ENCODE peak calls at places on chromosomes 2 and 18, in seven cellular contexts. V, S, Z, Y, O, H and X are unnamed samples.

GRCh38 chr2:235841863-235842262 is 326.3 kb downstream of the GBX2 start:
- DNase-seq in V (no peak), S (no peak), Z (no peak), Y (no peak), O (no peak), H (no peak), X (no peak)

GRCh38 chr2:48424866-48425265 is 105.1 kb upstream of the STON1 start:
- DNase-seq in V (no peak), S (no peak), Z (no peak), Y (no peak), O (no peak), H (no peak), X (no peak)

GRCh38 chr2:170747921-170748320 is 22.3 kb upstream of the ERICH2 start:
- DNase-seq in V (no peak), S (no peak), Z (no peak), Y (no peak), O (peak), H (no peak), X (no peak)

GRCh38 chr2:72755647-72756423 is 70.0 kb downstream of the EXOC6B start:
- DNase-seq in V (no peak), S (no peak), Z (no peak), Y (no peak), O (peak), H (no peak), X (no peak)

GRCh38 chr2:36597003-36597531 is 901 bp downstream of the FEZ2 start:
- DNase-seq in V (no peak), S (no peak), Z (no peak), Y (no peak), O (peak), H (peak), X (no peak)

GRCh38 chr2:25161055-25161781 is 7.2 kb downstream of the POMC start:
- DNase-seq in V (peak), S (peak), Z (no peak), Y (peak), O (peak), H (no peak), X (peak)

GRCh38 chr2:208827109-208827508 is 420.5 kb downstream of the PTH2R start:
- DNase-seq in V (no peak), S (no peak), Z (no peak), Y (no peak), O (no peak), H (no peak), X (no peak)

GRCh38 chr18:63997606-63998005 is 27.7 kb downstream of the SERPINB8 start:
- DNase-seq in V (no peak), S (no peak), Z (no peak), Y (no peak), O (no peak), H (no peak), X (no peak)

GRCh38 chr2:63300835-63301234 is 250.2 kb downstream of the OTX1 start:
- DNase-seq in V (no peak), S (no peak), Z (no peak), Y (no peak), O (no peak), H (peak), X (no peak)

GRCh38 chr18:11862468-11863137 is 11.4 kb downstream of the CHMP1B start:
- DNase-seq in V (no peak), S (no peak), Z (no peak), Y (no peak), O (peak), H (no peak), X (no peak)

GRCh38 chr2:138432971-138433370 is 68.6 kb upstream of the SPOPL start:
- DNase-seq in V (no peak), S (no peak), Z (no peak), Y (no peak), O (peak), H (no peak), X (no peak)

GRCh38 chr2:9145752-9146430 is 60.7 kb upstream of the ASAP2 start:
- DNase-seq in V (no peak), S (no peak), Z (no peak), Y (no peak), O (no peak), H (peak), X (no peak)

GRCh38 chr2:207528980-207529329 is 807 bp upstream of the CREB1 start:
- DNase-seq in V (no peak), S (no peak), Z (no peak), Y (peak), O (peak), H (no peak), X (peak)

GRCh38 chr2:20544093-20544747 is 97.3 kb downstream of the RHOB start:
- DNase-seq in V (no peak), S (no peak), Z (no peak), Y (no peak), O (no peak), H (no peak), X (no peak)

GRCh38 chr2:208256192-208256782 is 1.4 kb upstream of the IDH1 start:
- DNase-seq in V (no peak), S (no peak), Z (no peak), Y (no peak), O (no peak), H (peak), X (no peak)

GRCh38 chr2:5959836-5960820 is 267.9 kb downstream of the SOX11 start:
- DNase-seq in V (no peak), S (no peak), Z (no peak), Y (no peak), O (no peak), H (no peak), X (no peak)

GRCh38 chr2:211086049-211086448 is 529.6 kb downstream of the CPS1 start:
- DNase-seq in V (no peak), S (no peak), Z (no peak), Y (no peak), O (no peak), H (peak), X (no peak)

GRCh38 chr2:231523451-231524266 is 6.6 kb downstream of the NMUR1 start:
- DNase-seq in V (no peak), S (no peak), Z (no peak), Y (no peak), O (no peak), H (no peak), X (no peak)

GRCh38 chr2:206438196-206438727 is 5.1 kb upstream of the ADAM23 start:
- DNase-seq in V (no peak), S (no peak), Z (no peak), Y (no peak), O (no peak), H (no peak), X (no peak)

GRCh38 chr2:206443735-206444527 is 599 bp downstream of the ADAM23 start:
- DNase-seq in V (peak), S (no peak), Z (no peak), Y (no peak), O (peak), H (peak), X (no peak)

GRCh38 chr2:206442516-206442853 is 847 bp upstream of the ADAM23 start:
- DNase-seq in V (no peak), S (no peak), Z (no peak), Y (no peak), O (no peak), H (no peak), X (no peak)

GRCh38 chr2:206445948-206446347 is 2.6 kb downstream of the ADAM23 start:
- DNase-seq in V (no peak), S (no peak), Z (no peak), Y (no peak), O (no peak), H (no peak), X (no peak)

GRCh38 chr2:206442854-206443734 is at the start of gene ADAM23:
- DNase-seq in V (peak), S (no peak), Z (no peak), Y (no peak), O (peak), H (peak), X (peak)
- TF ChIP-seq CTCF in V (peak), S (no peak), Z (no peak), Y (no peak), O (peak), H (peak), X (no peak)

DNA sequence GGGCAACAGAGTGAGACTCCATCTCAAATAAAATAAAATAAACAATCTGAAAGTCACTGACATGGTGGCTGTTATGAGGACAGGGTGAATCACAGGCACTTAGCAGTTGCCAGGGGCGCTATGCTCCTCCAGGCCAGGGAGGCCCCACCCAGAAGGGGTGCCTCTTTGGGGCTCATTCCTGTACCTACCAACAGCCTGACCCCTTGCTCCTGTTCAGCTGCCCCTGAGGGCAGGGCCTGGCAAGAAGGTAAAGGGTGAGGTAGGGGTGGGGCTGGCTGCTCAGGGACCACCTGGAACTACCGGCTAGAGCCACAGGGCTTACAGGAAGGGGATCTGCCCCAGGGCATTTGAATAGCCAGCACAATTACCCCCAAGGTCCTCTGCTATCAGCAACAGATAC is 60.3 kb downstream of the INPP5D start:
- DNase-seq in V (no peak), S (no peak), Z (no peak), Y (no peak), O (no peak), H (no peak), X (no peak)
- H3K27ac ChIP-seq in V (no peak), S (no peak), Z (no peak), Y (no peak), O (no peak), H (no peak), X (no peak)

GRCh38 chr18:35376742-35377695 is at the start of gene ZNF396:
- DNase-seq in V (peak), S (peak), Z (peak), Y (peak), O (peak), H (peak), X (peak)
- TF ChIP-seq CTCF in V (no peak), S (no peak), Z (no peak), Y (no peak), O (no peak), H (no peak), X (no peak)

DNA sequence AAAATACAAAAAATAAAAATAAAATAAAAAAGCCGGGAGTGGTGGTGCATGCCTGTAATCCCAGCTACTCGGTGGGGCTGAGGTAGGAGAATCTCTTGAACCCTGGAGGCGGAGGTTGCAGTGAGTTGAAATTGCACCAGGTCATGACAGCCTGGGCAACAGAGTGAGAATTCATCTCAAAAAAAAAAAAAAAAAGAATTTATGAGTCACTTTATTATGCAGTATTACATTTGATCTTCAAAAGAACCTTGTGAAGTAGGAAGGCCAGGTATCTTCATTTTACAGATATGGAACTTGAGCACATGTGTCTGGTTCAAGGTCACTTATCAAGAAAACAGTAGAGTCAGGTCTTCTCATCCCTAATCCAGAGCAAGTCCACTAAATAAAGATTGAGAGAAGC is 459.4 kb upstream of the HNRNPA3 start:
- DNase-seq in V (no peak), S (no peak), Z (no peak), Y (no peak), O (no peak), H (no peak), X (no peak)
- H3K27ac ChIP-seq in V (no peak), S (no peak), Z (no peak), Y (no peak), O (no peak), H (no peak), X (no peak)

GRCh38 chr2:14828223-14828622 is 195.7 kb downstream of the LRATD1 start:
- DNase-seq in V (no peak), S (no peak), Z (no peak), Y (no peak), O (no peak), H (no peak), X (no peak)

GRCh38 chr2:14827226-14828023 is 194.9 kb downstream of the LRATD1 start:
- DNase-seq in V (no peak), S (no peak), Z (no peak), Y (no peak), O (no peak), H (no peak), X (no peak)

GRCh38 chr2:14826518-14826917 is 194.0 kb downstream of the LRATD1 start:
- DNase-seq in V (no peak), S (no peak), Z (no peak), Y (no peak), O (no peak), H (no peak), X (no peak)

DNA sequence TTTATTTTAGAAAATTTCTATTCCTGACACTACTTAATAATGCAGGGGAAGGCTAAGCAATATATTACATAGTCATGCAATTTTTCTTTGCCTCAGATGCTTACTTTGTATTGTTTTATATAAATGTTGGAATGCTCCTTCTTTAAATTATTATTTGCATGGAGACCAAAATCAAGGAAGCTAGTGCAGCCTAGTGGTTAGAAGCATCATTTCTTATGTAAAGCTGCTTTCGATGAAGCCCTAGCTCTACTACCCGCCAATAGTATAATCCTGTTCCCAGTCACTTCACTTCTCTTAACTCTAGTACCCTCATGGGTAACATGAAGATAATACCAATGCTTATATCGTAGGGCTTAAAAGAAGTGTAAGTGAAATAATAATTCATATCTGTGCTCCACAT is 198.9 kb downstream of the LRATD1 start:
- DNase-seq in V (no peak), S (no peak), Z (no peak), Y (no peak), O (no peak), H (no peak), X (no peak)
- TF ChIP-seq CTCF in V (no peak), S (no peak), Z (peak), Y (no peak), O (no peak), H (peak), X (no peak)